ENCODE peak calls at places on chromosomes 6 and 20, in six cellular contexts. Y, J, F, L, W and D are unnamed samples.

GRCh38 chr6:107458687-107459282 is 579 bp downstream of the PDSS2 start:
- DNase-seq in J (no peak), Y (no peak), L (peak), W (no peak), F (no peak), D (peak)

GRCh38 chr20:44442298-44443070 is 33.2 kb upstream of the TTPAL start:
- DNase-seq in F (no peak), L (no peak), J (no peak), Y (no peak), W (no peak), D (peak)

GRCh38 chr20:51643390-51643789 is 100.9 kb upstream of the NFATC2 start:
- DNase-seq in L (no peak), F (no peak), W (no peak), Y (no peak), J (no peak), D (no peak)

GRCh38 chr6:163232015-163232523 is 182.4 kb upstream of the QKI start:
- DNase-seq in L (no peak), F (peak), W (no peak), Y (no peak), J (peak), D (no peak)

GRCh38 chr6:111604259-111605099 is 1.2 kb downstream of the TRAF3IP2 start:
- DNase-seq in J (peak), F (no peak), L (no peak), Y (no peak), W (no peak), D (peak)

GRCh38 chr6:11366183-11366933 is 133.9 kb upstream of the NEDD9 start:
- DNase-seq in W (peak), Y (no peak), J (no peak), F (no peak), L (no peak), D (no peak)

GRCh38 chr6:123380257-123380656 is 256.5 kb downstream of the TRDN start:
- DNase-seq in J (no peak), F (no peak), L (no peak), Y (no peak), W (peak), D (no peak)

GRCh38 chr6:33028220-33028849 is 18.9 kb upstream of the HLA-DOA start:
- DNase-seq in F (no peak), Y (no peak), L (no peak), W (no peak), J (no peak), D (no peak)

GRCh38 chr20:41577129-41578009 is 40.8 kb downstream of the CHD6 start:
- DNase-seq in F (no peak), Y (no peak), W (no peak), J (no peak), L (no peak), D (no peak)

GRCh38 chr6:125154184-125155135 is 887 bp downstream of the TPD52L1 start:
- DNase-seq in F (peak), W (peak), Y (no peak), L (peak), J (peak), D (peak)

GRCh38 chr20:23363257-23363649 is 1.3 kb downstream of the GZF1 start:
- DNase-seq in Y (no peak), F (no peak), J (no peak), W (no peak), L (no peak), D (no peak)

GRCh38 chr6:137227872-137228302 is 8.7 kb upstream of the IFNGR1 start:
- DNase-seq in J (no peak), F (no peak), L (no peak), Y (no peak), W (no peak), D (no peak)

GRCh38 chr6:50922579-50923525 is 104.2 kb downstream of the TFAP2B start:
- DNase-seq in F (no peak), Y (no peak), L (no peak), J (no peak), W (no peak), D (no peak)

GRCh38 chr6:11442495-11442894 is 95.1 kb upstream of the TMEM170B start:
- DNase-seq in Y (no peak), W (no peak), F (no peak), J (no peak), L (no peak), D (no peak)

GRCh38 chr6:78599526-78599925 is 267.8 kb upstream of the IRAK1BP1 start:
- DNase-seq in J (no peak), W (no peak), L (no peak), Y (no peak), F (no peak), D (no peak)

GRCh38 chr6:111602481-111603404 is 2.9 kb downstream of the TRAF3IP2 start:
- DNase-seq in F (no peak), Y (no peak), L (no peak), W (no peak), J (no peak), D (no peak)

GRCh38 chr6:134063121-134063965 is 10.9 kb upstream of the SLC2A12 start:
- DNase-seq in J (no peak), F (no peak), W (no peak), L (no peak), Y (no peak), D (no peak)

GRCh38 chr6:151690768-151691562 is 116.5 kb upstream of the ESR1 start:
- DNase-seq in J (no peak), F (no peak), W (no peak), Y (no peak), L (no peak), D (no peak)

GRCh38 chr6:136677822-136678221 is 114.5 kb downstream of the MAP3K5 start:
- DNase-seq in L (no peak), Y (no peak), J (no peak), W (no peak), F (no peak), D (no peak)

GRCh38 chr20:10236540-10237533 is 18.2 kb downstream of the SNAP25 start:
- DNase-seq in Y (no peak), J (no peak), L (no peak), F (no peak), W (no peak), D (no peak)

GRCh38 chr6:23890543-23891227 is 235.3 kb upstream of the NRSN1 start:
- DNase-seq in F (no peak), W (no peak), J (no peak), L (no peak), Y (no peak), D (no peak)

GRCh38 chr6:159008656-159009288 is 8.8 kb upstream of the RSPH3 start:
- DNase-seq in L (no peak), F (no peak), Y (no peak), J (no peak), W (peak), D (peak)

GRCh38 chr6:21049572-21049971 is 515.3 kb downstream of the CDKAL1 start:
- DNase-seq in F (no peak), L (no peak), Y (no peak), J (no peak), W (no peak), D (no peak)

GRCh38 chr20:17953935-17954334 is 14.7 kb downstream of the SNX5 start:
- DNase-seq in F (no peak), Y (no peak), L (no peak), W (no peak), J (no peak), D (no peak)

GRCh38 chr6:116118608-116119007 is 7.3 kb downstream of the COL10A1 start:
- DNase-seq in W (no peak), F (no peak), Y (no peak), L (no peak), J (no peak), D (no peak)

GRCh38 chr6:56638760-56639159 is 3.9 kb downstream of the DST start:
- DNase-seq in F (no peak), L (no peak), J (no peak), W (no peak), Y (no peak), D (no peak)

GRCh38 chr6:36722879-36723278 is 25.3 kb downstream of the RAB44 start:
- DNase-seq in Y (no peak), W (no peak), J (no peak), F (peak), L (no peak), D (no peak)

GRCh38 chr20:10131612-10132345 is 86.9 kb upstream of the SNAP25 start:
- DNase-seq in L (no peak), W (peak), J (no peak), Y (peak), F (no peak), D (no peak)

GRCh38 chr20:54929191-54929590 is 453.8 kb downstream of the DOK5 start:
- DNase-seq in Y (no peak), W (no peak), L (no peak), F (no peak), J (no peak), D (no peak)

GRCh38 chr6:8837343-8837742 is 402.0 kb upstream of the SLC35B3 start:
- DNase-seq in F (no peak), W (no peak), Y (no peak), L (no peak), J (no peak), D (no peak)

GRCh38 chr6:23305325-23305943 is 736.1 kb downstream of the HDGFL1 start:
- DNase-seq in F (no peak), L (no peak), W (no peak), Y (no peak), J (no peak), D (no peak)

GRCh38 chr6:1729133-1729751 is 119.5 kb downstream of the FOXC1 start:
- DNase-seq in L (no peak), J (no peak), W (no peak), Y (no peak), F (no peak), D (peak)

GRCh38 chr20:7829776-7830175 is 110.5 kb downstream of the HAO1 start:
- DNase-seq in F (no peak), J (no peak), Y (no peak), W (no peak), L (no peak), D (no peak)

GRCh38 chr6:79782775-79783174 is 151.6 kb downstream of the SH3BGRL2 start:
- DNase-seq in L (no peak), W (no peak), J (no peak), F (no peak), Y (no peak), D (no peak)

GRCh38 chr6:157145656-157146285 is 177.5 kb downstream of the TMEM242 start:
- DNase-seq in F (no peak), J (no peak), Y (no peak), W (no peak), L (no peak), D (no peak)

GRCh38 chr6:35091353-35092083 is 49.6 kb downstream of the TCP11 start:
- DNase-seq in J (no peak), W (no peak), L (no peak), F (no peak), Y (no peak), D (no peak)

GRCh38 chr6:166541876-166542579 is 44.5 kb downstream of the RAMACL start:
- DNase-seq in Y (no peak), L (no peak), F (no peak), W (no peak), J (no peak), D (no peak)
- H3K27ac ChIP-seq in Y (no peak), L (no peak), F (peak), W (no peak), J (peak), D (peak)

DNA sequence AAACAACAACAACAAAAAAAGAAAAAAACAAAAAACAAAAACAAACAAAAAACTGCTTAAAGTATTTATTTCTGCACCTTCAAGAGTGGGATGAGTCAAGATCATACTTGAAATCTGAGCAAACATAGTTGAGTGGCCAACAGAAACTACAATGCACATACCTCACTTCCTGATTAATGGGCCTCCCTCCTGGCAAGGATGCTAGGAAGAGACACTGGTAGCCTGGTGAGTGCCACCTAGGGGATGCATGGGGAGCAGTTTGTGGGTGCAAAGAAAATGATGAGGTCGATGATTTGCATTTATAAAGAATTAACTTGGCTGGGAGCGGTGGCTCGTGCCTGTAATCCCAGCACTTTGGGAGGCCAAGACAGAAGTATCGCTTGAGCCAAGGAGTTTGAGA is 808.1 kb downstream of the MAFB start:
- DNase-seq in J (no peak), W (peak), L (no peak), F (no peak), Y (no peak), D (peak)
- TF ChIP-seq CTCF in J (no peak), W (no peak), L (peak), F (no peak), Y (peak), D (no peak)

GRCh38 chr6:44826277-44826676 is 438.8 kb downstream of the CDC5L start:
- DNase-seq in J (no peak), W (no peak), F (no peak), L (no peak), Y (no peak), D (no peak)
- H3K27ac ChIP-seq in J (no peak), W (no peak), F (no peak), L (no peak), Y (no peak), D (no peak)

GRCh38 chr6:132669690-132670291 is 10.8 kb upstream of the TAAR1 start:
- DNase-seq in L (no peak), F (no peak), J (no peak), Y (no peak), W (peak), D (peak)
- TF ChIP-seq CTCF in L (peak), F (peak), J (peak), Y (peak), W (peak), D (peak)

GRCh38 chr20:25046181-25046641 is 11.7 kb downstream of the ACSS1 start:
- DNase-seq in L (peak), J (no peak), F (peak), Y (no peak), W (no peak), D (no peak)
- H3K27ac ChIP-seq in L (no peak), J (no peak), F (no peak), Y (no peak), W (no peak), D (no peak)

DNA sequence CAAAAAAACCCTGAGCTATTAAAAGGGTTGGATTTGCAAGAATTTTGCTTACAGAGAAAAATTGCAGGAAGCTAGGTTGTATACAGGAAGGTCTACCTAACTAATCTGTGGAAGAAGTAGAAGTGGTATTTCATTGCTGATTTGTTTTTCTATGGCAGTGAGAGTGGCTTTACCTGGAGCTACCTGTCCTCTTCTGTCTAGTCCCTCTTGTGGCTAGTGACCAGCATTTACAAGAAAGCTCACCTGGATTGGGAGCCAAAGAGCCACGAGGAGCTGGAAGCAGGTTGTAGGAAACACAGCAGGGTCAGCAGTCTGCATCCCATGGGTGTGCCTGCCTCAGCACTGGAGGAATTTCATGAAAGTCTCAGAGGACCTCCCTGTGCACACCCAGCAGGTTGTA is 120.3 kb upstream of the RALGAPA2 start:
- DNase-seq in Y (no peak), L (no peak), J (no peak), F (no peak), W (no peak), D (no peak)
- TF ChIP-seq CTCF in Y (no peak), L (no peak), J (no peak), F (no peak), W (no peak), D (no peak)

GRCh38 chr6:31528821-31529328 is at the start of gene MCCD1:
- DNase-seq in W (no peak), F (no peak), Y (no peak), J (no peak), L (no peak), D (no peak)
- H3K27ac ChIP-seq in W (no peak), F (no peak), Y (peak), J (no peak), L (no peak), D (peak)

DNA sequence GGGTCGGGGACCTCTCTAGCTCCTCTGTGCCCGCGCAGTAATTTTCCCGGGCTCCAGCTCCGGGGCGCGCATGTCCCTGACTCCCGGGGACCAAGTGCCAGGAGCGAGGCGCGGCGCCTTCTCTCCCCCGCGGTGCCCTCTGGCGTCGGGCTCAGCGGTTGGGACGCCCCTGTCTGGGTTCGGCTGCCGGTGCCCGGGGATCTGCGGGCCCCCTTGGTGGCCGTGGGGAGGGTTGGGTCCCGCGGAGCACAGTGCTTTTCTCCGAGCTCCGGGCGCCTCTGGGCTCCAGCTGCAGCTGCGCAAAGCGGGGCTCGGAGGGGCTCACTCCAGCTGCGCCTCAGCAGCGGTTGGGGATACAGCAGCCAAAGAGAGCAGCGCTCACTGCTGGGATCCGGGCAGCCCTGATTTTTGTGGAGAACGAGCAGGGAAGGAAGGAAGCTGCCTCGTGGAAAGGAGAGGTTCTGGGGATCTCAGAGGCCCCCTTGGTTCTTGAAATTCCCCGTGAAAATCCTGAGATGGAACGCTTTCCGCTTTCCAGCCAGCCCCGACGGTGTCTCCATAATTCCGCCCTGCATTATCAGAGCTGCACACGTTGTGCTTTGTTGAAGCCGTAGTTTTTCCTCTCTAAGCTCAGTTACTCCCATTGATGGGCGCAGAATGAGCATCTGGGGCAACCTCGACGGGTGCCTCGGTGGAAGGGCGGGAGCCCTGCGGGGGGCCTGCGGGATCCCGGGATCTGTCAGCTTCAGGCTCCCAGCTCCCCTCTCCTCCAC is 863 bp downstream of the PPP1R14C start:
- DNase-seq in F (peak), Y (no peak), J (no peak), W (no peak), L (peak), D (no peak)
- TF ChIP-seq CTCF in F (no peak), Y (no peak), J (no peak), W (no peak), L (no peak), D (no peak)

DNA sequence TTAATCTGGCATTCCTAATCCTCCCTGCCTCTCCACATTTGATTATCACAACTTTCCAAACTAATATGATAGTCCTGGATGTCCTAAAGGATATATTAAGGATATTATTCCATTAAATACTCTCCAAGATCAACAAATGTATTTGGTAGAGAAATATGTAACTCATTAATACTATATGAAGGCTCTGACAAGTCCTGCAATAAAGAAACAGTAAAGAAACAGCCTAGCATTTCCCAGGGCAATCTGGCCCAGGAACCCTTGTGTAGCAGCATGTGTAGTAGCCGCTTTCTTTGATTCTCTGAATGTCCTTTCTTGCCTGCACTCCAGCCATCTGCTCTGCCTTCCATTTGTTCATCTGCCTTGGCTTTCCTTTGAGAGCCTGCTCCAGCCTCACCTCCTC is 23.7 kb downstream of the TRAM2 start:
- DNase-seq in Y (no peak), F (no peak), J (no peak), L (no peak), W (no peak), D (no peak)
- H3K27ac ChIP-seq in Y (no peak), F (no peak), J (no peak), L (peak), W (peak), D (no peak)

GRCh38 chr20:57467742-57468141 is 57.2 kb downstream of the CTCFL start:
- DNase-seq in Y (no peak), W (no peak), J (no peak), F (peak), L (peak), D (no peak)

GRCh38 chr20:57465486-57465885 is 59.5 kb downstream of the CTCFL start:
- DNase-seq in J (no peak), F (peak), L (no peak), Y (no peak), W (no peak), D (no peak)

GRCh38 chr20:57464642-57465211 is 60.2 kb downstream of the CTCFL start:
- DNase-seq in Y (no peak), W (peak), F (peak), L (no peak), J (no peak), D (peak)

GRCh38 chr20:57468523-57469417 is 56.2 kb downstream of the CTCFL start:
- DNase-seq in W (no peak), F (no peak), Y (no peak), J (no peak), L (peak), D (no peak)

GRCh38 chr20:57465943-57466342 is 59.0 kb downstream of the CTCFL start:
- DNase-seq in J (no peak), W (no peak), L (no peak), F (peak), Y (no peak), D (no peak)
- TF ChIP-seq CTCF in J (no peak), W (no peak), L (peak), F (peak), Y (no peak), D (no peak)